ENCODE peak calls at places on chromosomes 7 and 10, in ten cellular contexts. One of them, this sample, is unnamed.
A peak's percentile ranks its signal among the peaks of the same experiment; 100 is the strongest.

GRCh38 chr7:74051629-74052410 is 23.8 kb downstream of the ELN start:
- DNase-seq in lower leg skin: no peak
- DNase-seq in transverse colon: peak; percentile 64
- DNase-seq in sigmoid colon: no peak
- DNase-seq in adrenal gland: no peak
- DNase-seq in upper lobe of left lung: peak; percentile 51
- DNase-seq in tibial nerve: no peak
- DNase-seq in ovary: peak; percentile 41
- DNase-seq in right lobe of liver: peak; percentile 62
- DNase-seq in spleen: peak; percentile 63
- DNase-seq in this sample: peak; percentile 27

GRCh38 chr7:50953820-50954219 is 171.1 kb upstream of the GRB10 start:
- DNase-seq in ovary: no peak
- DNase-seq in lower leg skin: no peak
- DNase-seq in tibial nerve: no peak
- DNase-seq in transverse colon: no peak
- DNase-seq in sigmoid colon: no peak
- DNase-seq in spleen: no peak
- DNase-seq in upper lobe of left lung: no peak
- DNase-seq in right lobe of liver: no peak
- DNase-seq in adrenal gland: no peak
- DNase-seq in this sample: no peak

GRCh38 chr10:68301790-68302502 is 29.9 kb upstream of the HNRNPH3 start:
- DNase-seq in right lobe of liver: no peak
- DNase-seq in ovary: no peak
- DNase-seq in adrenal gland: peak; percentile 20
- DNase-seq in upper lobe of left lung: no peak
- DNase-seq in transverse colon: no peak
- DNase-seq in sigmoid colon: no peak
- DNase-seq in lower leg skin: peak; percentile 2
- DNase-seq in tibial nerve: no peak
- DNase-seq in spleen: no peak
- DNase-seq in this sample: no peak

GRCh38 chr7:142168746-142169145 is 57.2 kb downstream of the MGAM2 start:
- DNase-seq in tibial nerve: no peak
- DNase-seq in adrenal gland: no peak
- DNase-seq in spleen: no peak
- DNase-seq in right lobe of liver: no peak
- DNase-seq in sigmoid colon: no peak
- DNase-seq in transverse colon: no peak
- DNase-seq in lower leg skin: no peak
- DNase-seq in upper lobe of left lung: no peak
- DNase-seq in ovary: no peak
- DNase-seq in this sample: no peak

GRCh38 chr10:59901481-59901880 is 4.9 kb downstream of the CCDC6 start:
- DNase-seq in spleen: no peak
- DNase-seq in adrenal gland: no peak
- DNase-seq in transverse colon: no peak
- DNase-seq in right lobe of liver: no peak
- DNase-seq in upper lobe of left lung: no peak
- DNase-seq in sigmoid colon: no peak
- DNase-seq in tibial nerve: no peak
- DNase-seq in lower leg skin: no peak
- DNase-seq in ovary: no peak
- DNase-seq in this sample: no peak

GRCh38 chr7:20164420-20165145 is 52.6 kb downstream of the MACC1 start:
- DNase-seq in spleen: no peak
- DNase-seq in right lobe of liver: no peak
- DNase-seq in adrenal gland: no peak
- DNase-seq in sigmoid colon: no peak
- DNase-seq in lower leg skin: no peak
- DNase-seq in tibial nerve: peak; percentile 42
- DNase-seq in transverse colon: no peak
- DNase-seq in ovary: no peak
- DNase-seq in upper lobe of left lung: no peak
- DNase-seq in this sample: no peak

GRCh38 chr7:120180221-120180620 is 92.8 kb upstream of the KCND2 start:
- DNase-seq in sigmoid colon: no peak
- DNase-seq in upper lobe of left lung: no peak
- DNase-seq in tibial nerve: no peak
- DNase-seq in adrenal gland: no peak
- DNase-seq in lower leg skin: no peak
- DNase-seq in transverse colon: no peak
- DNase-seq in spleen: no peak
- DNase-seq in ovary: no peak
- DNase-seq in right lobe of liver: no peak
- DNase-seq in this sample: no peak

GRCh38 chr10:124997791-124998623 is 56.1 kb downstream of the ZRANB1 start:
- DNase-seq in upper lobe of left lung: peak; percentile 17
- DNase-seq in spleen: peak; percentile 66
- DNase-seq in transverse colon: peak; percentile 5
- DNase-seq in sigmoid colon: peak; percentile 59
- DNase-seq in right lobe of liver: peak; percentile 46
- DNase-seq in lower leg skin: peak; percentile 82
- DNase-seq in tibial nerve: no peak
- DNase-seq in adrenal gland: no peak
- DNase-seq in ovary: peak; percentile 40
- DNase-seq in this sample: no peak

GRCh38 chr7:96380111-96380512 is 58.2 kb upstream of the SLC25A13 start:
- DNase-seq in transverse colon: no peak
- DNase-seq in upper lobe of left lung: no peak
- DNase-seq in right lobe of liver: no peak
- DNase-seq in sigmoid colon: no peak
- DNase-seq in lower leg skin: no peak
- DNase-seq in spleen: no peak
- DNase-seq in adrenal gland: no peak
- DNase-seq in ovary: no peak
- DNase-seq in tibial nerve: no peak
- DNase-seq in this sample: peak; percentile 54

GRCh38 chr7:98284335-98285036 is 3.0 kb downstream of the BRI3 start:
- DNase-seq in ovary: peak; percentile 52
- DNase-seq in adrenal gland: peak; percentile 86
- DNase-seq in right lobe of liver: peak; percentile 88
- DNase-seq in lower leg skin: peak; percentile 96
- DNase-seq in spleen: peak; percentile 92
- DNase-seq in upper lobe of left lung: peak; percentile 93
- DNase-seq in sigmoid colon: peak; percentile 88
- DNase-seq in tibial nerve: peak; percentile 57
- DNase-seq in transverse colon: peak; percentile 92
- DNase-seq in this sample: peak; percentile 89

GRCh38 chr7:7968544-7969305 is at the start of gene GLCCI1:
- DNase-seq in tibial nerve: peak; percentile 94
- DNase-seq in upper lobe of left lung: peak; percentile 97
- DNase-seq in spleen: peak; percentile 99
- DNase-seq in lower leg skin: peak; percentile 99
- DNase-seq in adrenal gland: peak; percentile 96
- DNase-seq in sigmoid colon: peak; percentile 98
- DNase-seq in transverse colon: peak; percentile 97
- DNase-seq in ovary: peak; percentile 96
- DNase-seq in right lobe of liver: peak; percentile 98
- DNase-seq in this sample: peak; percentile 98
- TF ChIP-seq CTCF in tibial nerve: no peak
- TF ChIP-seq CTCF in upper lobe of left lung: no peak
- TF ChIP-seq CTCF in spleen: peak; percentile 30
- TF ChIP-seq CTCF in lower leg skin: no peak
- TF ChIP-seq CTCF in adrenal gland: no peak
- TF ChIP-seq CTCF in sigmoid colon: no peak
- TF ChIP-seq CTCF in transverse colon: no peak
- TF ChIP-seq CTCF in ovary: no peak
- TF ChIP-seq CTCF in right lobe of liver: no peak
- TF ChIP-seq CTCF in this sample: no peak

DNA sequence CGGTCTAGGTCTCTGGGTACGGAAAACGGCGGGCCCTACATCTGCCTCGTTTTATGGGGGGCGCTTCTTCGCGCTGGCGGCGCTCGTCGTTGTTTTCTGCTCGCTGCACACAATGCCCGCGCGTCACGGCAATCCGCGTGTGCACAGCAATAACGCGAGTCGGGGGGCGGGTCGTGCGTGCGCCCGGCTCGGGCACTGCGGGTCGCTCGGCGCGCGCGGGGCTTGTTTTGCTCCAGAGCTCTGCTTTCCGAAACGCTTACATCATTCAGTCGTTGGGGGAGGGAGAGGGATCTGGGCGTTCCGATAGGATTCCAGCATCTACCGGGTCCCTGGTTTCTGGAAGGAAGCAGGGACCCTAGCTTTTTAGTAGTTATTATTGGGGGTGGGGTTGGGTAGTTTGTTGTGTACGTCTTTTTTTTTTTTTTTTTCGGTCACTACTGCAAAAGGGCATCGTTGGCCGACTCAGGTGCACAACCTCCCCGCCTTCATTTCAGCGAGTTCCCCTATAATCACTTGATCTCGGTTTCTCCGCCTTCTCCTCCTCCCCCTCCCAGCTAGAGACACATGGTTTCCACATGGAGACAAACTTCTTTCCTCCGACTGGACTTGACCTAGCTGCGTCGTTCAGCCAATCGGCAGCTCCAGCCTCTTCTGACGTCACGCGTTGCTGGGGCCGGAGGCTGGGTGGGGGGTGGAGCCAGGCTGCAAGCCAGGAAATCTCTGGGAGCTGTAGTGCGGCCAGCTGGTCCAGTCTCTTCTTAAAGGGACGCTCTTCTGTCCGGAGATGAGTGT is 3.5 kb downstream of the MXI1 start:
- DNase-seq in sigmoid colon: peak; percentile 99
- DNase-seq in transverse colon: peak; percentile 98
- DNase-seq in tibial nerve: peak; percentile 98
- DNase-seq in spleen: peak; percentile 98
- DNase-seq in upper lobe of left lung: peak; percentile 96
- DNase-seq in adrenal gland: peak; percentile 98
- DNase-seq in right lobe of liver: peak; percentile 98
- DNase-seq in lower leg skin: peak; percentile 99
- DNase-seq in ovary: peak; percentile 99
- DNase-seq in this sample: peak; percentile 96
- TF ChIP-seq POLR2A in sigmoid colon: peak; percentile 73
- TF ChIP-seq POLR2A in transverse colon: peak; percentile 81
- TF ChIP-seq POLR2A in tibial nerve: peak; percentile 82
- TF ChIP-seq POLR2A in spleen: no peak
- TF ChIP-seq POLR2A in upper lobe of left lung: peak; percentile 66
- TF ChIP-seq POLR2A in adrenal gland: peak; percentile 91
- TF ChIP-seq POLR2A in right lobe of liver: peak; percentile 79
- TF ChIP-seq POLR2A in lower leg skin: peak; percentile 42
- TF ChIP-seq POLR2A in ovary: peak; percentile 87
- TF ChIP-seq POLR2A in this sample: no peak

DNA sequence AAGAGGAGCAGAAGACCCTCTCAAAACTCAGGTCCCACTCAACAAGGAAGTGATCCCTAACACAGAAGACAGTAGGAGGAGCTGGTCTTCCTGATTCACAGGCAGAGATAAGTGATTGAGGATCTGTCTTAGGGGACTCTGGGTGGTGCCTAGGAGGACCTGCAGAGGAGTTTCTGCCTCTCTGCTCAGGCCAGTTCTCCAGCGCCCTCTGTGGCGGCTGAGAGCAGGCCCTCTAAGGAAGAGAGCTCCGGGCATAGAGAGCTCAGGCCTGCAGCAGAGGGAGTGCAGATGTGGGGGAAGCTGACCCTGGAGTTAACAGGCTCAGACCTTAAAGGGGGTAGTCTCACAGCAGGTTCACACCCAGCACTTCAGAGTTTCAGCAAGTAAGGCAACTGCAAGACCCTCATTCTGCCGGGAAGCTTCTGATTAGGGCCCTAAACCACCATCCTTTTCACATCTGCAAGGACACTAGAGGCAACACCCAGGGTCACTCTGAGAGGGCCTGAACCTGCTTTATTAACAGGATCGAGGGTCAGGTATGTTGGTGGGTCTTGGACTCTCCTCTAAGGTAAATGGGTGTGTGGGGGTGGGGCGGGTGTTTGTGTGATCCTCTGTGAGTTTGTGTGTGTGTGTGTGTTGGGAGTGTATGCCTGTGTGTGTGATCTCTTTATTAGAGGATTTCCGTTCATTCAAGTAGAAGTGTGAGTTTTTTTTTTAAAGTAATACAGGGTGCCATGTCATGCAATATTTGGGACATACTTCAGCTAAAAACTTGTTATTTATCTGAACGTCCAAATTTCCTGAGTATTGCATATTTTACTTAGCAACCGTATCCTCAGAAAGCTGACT is 57.6 kb upstream of the TARP start:
- DNase-seq in tibial nerve: no peak
- DNase-seq in adrenal gland: no peak
- DNase-seq in lower leg skin: no peak
- DNase-seq in transverse colon: no peak
- DNase-seq in spleen: peak; percentile 82
- DNase-seq in sigmoid colon: no peak
- DNase-seq in upper lobe of left lung: no peak
- DNase-seq in ovary: no peak
- DNase-seq in right lobe of liver: no peak
- DNase-seq in this sample: no peak
- TF ChIP-seq CTCF in tibial nerve: no peak
- TF ChIP-seq CTCF in adrenal gland: no peak
- TF ChIP-seq CTCF in lower leg skin: no peak
- TF ChIP-seq CTCF in transverse colon: no peak
- TF ChIP-seq CTCF in spleen: no peak
- TF ChIP-seq CTCF in sigmoid colon: no peak
- TF ChIP-seq CTCF in upper lobe of left lung: no peak
- TF ChIP-seq CTCF in ovary: no peak
- TF ChIP-seq CTCF in right lobe of liver: no peak
- TF ChIP-seq CTCF in this sample: no peak

GRCh38 chr10:132055616-132056015 is 10.1 kb upstream of the JAKMIP3 start:
- DNase-seq in lower leg skin: no peak
- DNase-seq in adrenal gland: no peak
- DNase-seq in tibial nerve: no peak
- DNase-seq in ovary: no peak
- DNase-seq in transverse colon: no peak
- DNase-seq in upper lobe of left lung: no peak
- DNase-seq in spleen: peak; percentile 37
- DNase-seq in right lobe of liver: no peak
- DNase-seq in sigmoid colon: no peak
- DNase-seq in this sample: no peak
- TF ChIP-seq POLR2A in lower leg skin: no peak
- TF ChIP-seq POLR2A in adrenal gland: no peak
- TF ChIP-seq POLR2A in tibial nerve: no peak
- TF ChIP-seq POLR2A in ovary: no peak
- TF ChIP-seq POLR2A in transverse colon: no peak
- TF ChIP-seq POLR2A in upper lobe of left lung: no peak
- TF ChIP-seq POLR2A in spleen: no peak
- TF ChIP-seq POLR2A in right lobe of liver: no peak
- TF ChIP-seq POLR2A in sigmoid colon: no peak
- TF ChIP-seq POLR2A in this sample: no peak

This sample was measured in thyroid gland.